ENCODE peak calls at places on chromosomes 6 and 20, in eight cellular contexts. One of them, this sample, is unnamed.

GRCh38 chr6:75437451-75438185 is 56.0 kb downstream of the FILIP1 start:
- DNase-seq in AG20443: peak
- DNase-seq in adrenal gland: no peak
- DNase-seq in endothelial cell: no peak
- DNase-seq in sciatic nerve: no peak
- DNase-seq in cardiac muscle cell: no peak
- DNase-seq in heart right ventricle: peak
- DNase-seq in H54: no peak
- DNase-seq in this sample: no peak

GRCh38 chr20:52747736-52748135 is 224.4 kb upstream of the TSHZ2 start:
- DNase-seq in cardiac muscle cell: peak
- DNase-seq in sciatic nerve: no peak
- DNase-seq in AG20443: peak
- DNase-seq in adrenal gland: no peak
- DNase-seq in heart right ventricle: peak
- DNase-seq in H54: no peak
- DNase-seq in endothelial cell: peak
- DNase-seq in this sample: no peak

GRCh38 chr6:54737247-54737646 is 109.3 kb upstream of the FAM83B start:
- DNase-seq in endothelial cell: no peak
- DNase-seq in H54: peak
- DNase-seq in adrenal gland: peak
- DNase-seq in heart right ventricle: no peak
- DNase-seq in sciatic nerve: no peak
- DNase-seq in cardiac muscle cell: no peak
- DNase-seq in AG20443: peak
- DNase-seq in this sample: no peak

GRCh38 chr6:167990016-167990945 is 7.2 kb upstream of the KIF25 start:
- DNase-seq in endothelial cell: no peak
- DNase-seq in AG20443: no peak
- DNase-seq in H54: no peak
- DNase-seq in heart right ventricle: no peak
- DNase-seq in cardiac muscle cell: no peak
- DNase-seq in adrenal gland: no peak
- DNase-seq in sciatic nerve: no peak
- DNase-seq in this sample: no peak

GRCh38 chr6:168282985-168283685 is 36.4 kb downstream of the DACT2 start:
- DNase-seq in AG20443: no peak
- DNase-seq in cardiac muscle cell: no peak
- DNase-seq in endothelial cell: no peak
- DNase-seq in H54: no peak
- DNase-seq in sciatic nerve: no peak
- DNase-seq in adrenal gland: no peak
- DNase-seq in heart right ventricle: no peak
- DNase-seq in this sample: no peak

GRCh38 chr20:35312348-35312747 is 20.1 kb upstream of the FAM83C start:
- DNase-seq in adrenal gland: no peak
- DNase-seq in endothelial cell: no peak
- DNase-seq in AG20443: peak
- DNase-seq in heart right ventricle: no peak
- DNase-seq in cardiac muscle cell: no peak
- DNase-seq in sciatic nerve: no peak
- DNase-seq in H54: no peak
- DNase-seq in this sample: no peak

GRCh38 chr6:44058617-44059358 is 68.5 kb downstream of the MRPL14 start:
- DNase-seq in heart right ventricle: peak
- DNase-seq in cardiac muscle cell: no peak
- DNase-seq in AG20443: peak
- DNase-seq in H54: peak
- DNase-seq in sciatic nerve: peak
- DNase-seq in adrenal gland: peak
- DNase-seq in endothelial cell: no peak
- DNase-seq in this sample: no peak

GRCh38 chr6:134539865-134540323 is 222.0 kb upstream of the SGK1 start:
- DNase-seq in AG20443: no peak
- DNase-seq in heart right ventricle: peak
- DNase-seq in adrenal gland: peak
- DNase-seq in H54: no peak
- DNase-seq in endothelial cell: peak
- DNase-seq in cardiac muscle cell: no peak
- DNase-seq in sciatic nerve: peak
- DNase-seq in this sample: no peak

GRCh38 chr20:46260480-46260879 is 47.8 kb downstream of the CDH22 start:
- DNase-seq in endothelial cell: no peak
- DNase-seq in heart right ventricle: peak
- DNase-seq in adrenal gland: peak
- DNase-seq in H54: no peak
- DNase-seq in cardiac muscle cell: no peak
- DNase-seq in sciatic nerve: no peak
- DNase-seq in AG20443: no peak
- DNase-seq in this sample: no peak

GRCh38 chr6:14635195-14635594 is 517.6 kb downstream of the CD83 start:
- DNase-seq in AG20443: no peak
- DNase-seq in endothelial cell: no peak
- DNase-seq in H54: no peak
- DNase-seq in cardiac muscle cell: no peak
- DNase-seq in heart right ventricle: no peak
- DNase-seq in sciatic nerve: no peak
- DNase-seq in adrenal gland: no peak
- DNase-seq in this sample: no peak